ENCODE peak calls at places on chromosomes 13 and 19, in six cellular contexts. One of them, this sample, is unnamed.

GRCh38 chr19:57803594-57804325 is 11.0 kb downstream of the ZNF552 start:
- DNase-seq in cardiac fibroblast: peak; percentile 76
- DNase-seq in pancreas: no peak
- DNase-seq in AG04450: peak; percentile 48
- DNase-seq in psoas muscle: no peak
- DNase-seq in choroid plexus epithelial cell: peak; percentile 80
- DNase-seq in this sample: no peak

GRCh38 chr13:81565849-81566248 is 1224.9 kb upstream of the SPRY2 start:
- DNase-seq in pancreas: no peak
- DNase-seq in cardiac fibroblast: no peak
- DNase-seq in psoas muscle: no peak
- DNase-seq in choroid plexus epithelial cell: no peak
- DNase-seq in AG04450: no peak
- DNase-seq in this sample: no peak

GRCh38 chr13:108795841-108796240 is 166.4 kb downstream of the MYO16 start:
- DNase-seq in cardiac fibroblast: no peak
- DNase-seq in pancreas: no peak
- DNase-seq in AG04450: no peak
- DNase-seq in choroid plexus epithelial cell: peak; percentile 81
- DNase-seq in psoas muscle: no peak
- DNase-seq in this sample: no peak

GRCh38 chr19:18775586-18776287 is 15.4 kb downstream of the COMP start:
- DNase-seq in cardiac fibroblast: peak; percentile 69
- DNase-seq in psoas muscle: no peak
- DNase-seq in AG04450: no peak
- DNase-seq in pancreas: no peak
- DNase-seq in choroid plexus epithelial cell: peak; percentile 48
- DNase-seq in this sample: no peak

GRCh38 chr13:109868583-109869311 is 82.4 kb upstream of the IRS2 start:
- DNase-seq in cardiac fibroblast: peak; percentile 52
- DNase-seq in choroid plexus epithelial cell: no peak
- DNase-seq in pancreas: no peak
- DNase-seq in psoas muscle: no peak
- DNase-seq in AG04450: no peak
- DNase-seq in this sample: no peak

GRCh38 chr19:41868989-41869300 is 8.1 kb upstream of the CD79A start:
- DNase-seq in psoas muscle: peak; percentile 37
- DNase-seq in AG04450: no peak
- DNase-seq in choroid plexus epithelial cell: no peak
- DNase-seq in pancreas: no peak
- DNase-seq in cardiac fibroblast: no peak
- DNase-seq in this sample: no peak

GRCh38 chr13:48214519-48215121 is 18.4 kb upstream of the ITM2B start:
- DNase-seq in choroid plexus epithelial cell: no peak
- DNase-seq in AG04450: no peak
- DNase-seq in pancreas: no peak
- DNase-seq in psoas muscle: no peak
- DNase-seq in cardiac fibroblast: no peak
- DNase-seq in this sample: no peak

GRCh38 chr19:16541526-16542044 is 652 bp downstream of the CHERP start:
- DNase-seq in pancreas: no peak
- DNase-seq in AG04450: no peak
- DNase-seq in psoas muscle: peak; percentile 26
- DNase-seq in choroid plexus epithelial cell: peak; percentile 38
- DNase-seq in cardiac fibroblast: peak; percentile 19
- DNase-seq in this sample: no peak

GRCh38 chr19:16458391-16459128 is 13.2 kb downstream of the EPS15L1 start:
- DNase-seq in choroid plexus epithelial cell: no peak
- DNase-seq in pancreas: no peak
- DNase-seq in cardiac fibroblast: no peak
- DNase-seq in psoas muscle: peak; percentile 81
- DNase-seq in AG04450: no peak
- DNase-seq in this sample: no peak

GRCh38 chr19:18417250-18418033 is 1.8 kb upstream of the SSBP4 start:
- DNase-seq in psoas muscle: peak; percentile 86
- DNase-seq in pancreas: peak; percentile 76
- DNase-seq in choroid plexus epithelial cell: peak; percentile 88
- DNase-seq in AG04450: no peak
- DNase-seq in cardiac fibroblast: peak; percentile 78
- DNase-seq in this sample: no peak

GRCh38 chr19:44732235-44733014 is 16.1 kb upstream of the BCL3 start:
- DNase-seq in AG04450: no peak
- DNase-seq in cardiac fibroblast: no peak
- DNase-seq in psoas muscle: no peak
- DNase-seq in choroid plexus epithelial cell: no peak
- DNase-seq in pancreas: no peak
- DNase-seq in this sample: no peak

GRCh38 chr13:93450226-93450625 is 223.6 kb downstream of the GPC6 start:
- DNase-seq in psoas muscle: no peak
- DNase-seq in choroid plexus epithelial cell: peak; percentile 82
- DNase-seq in pancreas: no peak
- DNase-seq in cardiac fibroblast: peak; percentile 10
- DNase-seq in AG04450: peak; percentile 34
- DNase-seq in this sample: no peak

GRCh38 chr13:113148407-113148806 is 10.0 kb upstream of the PROZ start:
- DNase-seq in pancreas: no peak
- DNase-seq in choroid plexus epithelial cell: no peak
- DNase-seq in cardiac fibroblast: no peak
- DNase-seq in psoas muscle: no peak
- DNase-seq in AG04450: no peak
- DNase-seq in this sample: no peak

GRCh38 chr19:51066393-51066792 is 1.5 kb upstream of the KLK13 start:
- DNase-seq in AG04450: no peak
- DNase-seq in pancreas: no peak
- DNase-seq in choroid plexus epithelial cell: no peak
- DNase-seq in psoas muscle: no peak
- DNase-seq in cardiac fibroblast: no peak
- DNase-seq in this sample: no peak

GRCh38 chr19:51065221-51065960 is 499 bp upstream of the KLK13 start:
- DNase-seq in AG04450: no peak
- DNase-seq in choroid plexus epithelial cell: no peak
- DNase-seq in psoas muscle: no peak
- DNase-seq in cardiac fibroblast: no peak
- DNase-seq in pancreas: no peak
- DNase-seq in this sample: no peak

GRCh38 chr19:51063664-51064063 is 1.2 kb downstream of the KLK13 start:
- DNase-seq in AG04450: no peak
- DNase-seq in cardiac fibroblast: no peak
- DNase-seq in pancreas: no peak
- DNase-seq in choroid plexus epithelial cell: no peak
- DNase-seq in psoas muscle: no peak
- DNase-seq in this sample: no peak

GRCh38 chr19:51066816-51067215 is 1.9 kb upstream of the KLK13 start:
- DNase-seq in pancreas: no peak
- DNase-seq in AG04450: no peak
- DNase-seq in choroid plexus epithelial cell: no peak
- DNase-seq in psoas muscle: no peak
- DNase-seq in cardiac fibroblast: no peak
- DNase-seq in this sample: no peak

GRCh38 chr19:51064534-51065220 is at the start of gene KLK13:
- DNase-seq in choroid plexus epithelial cell: no peak
- DNase-seq in AG04450: no peak
- DNase-seq in cardiac fibroblast: peak; percentile 2
- DNase-seq in pancreas: peak; percentile 79
- DNase-seq in psoas muscle: no peak
- DNase-seq in this sample: peak; percentile 34
- H3K4me3 ChIP-seq in choroid plexus epithelial cell: no peak within 1 kb of the TSS
- H3K4me3 ChIP-seq in AG04450: peak within 1 kb of the TSS; percentile 13
- H3K4me3 ChIP-seq in cardiac fibroblast: no peak within 1 kb of the TSS
- H3K4me3 ChIP-seq in pancreas: peak within 1 kb of the TSS; percentile 27
- H3K4me3 ChIP-seq in psoas muscle: no peak within 1 kb of the TSS
- H3K4me3 ChIP-seq in this sample: no peak within 1 kb of the TSS

DNA sequence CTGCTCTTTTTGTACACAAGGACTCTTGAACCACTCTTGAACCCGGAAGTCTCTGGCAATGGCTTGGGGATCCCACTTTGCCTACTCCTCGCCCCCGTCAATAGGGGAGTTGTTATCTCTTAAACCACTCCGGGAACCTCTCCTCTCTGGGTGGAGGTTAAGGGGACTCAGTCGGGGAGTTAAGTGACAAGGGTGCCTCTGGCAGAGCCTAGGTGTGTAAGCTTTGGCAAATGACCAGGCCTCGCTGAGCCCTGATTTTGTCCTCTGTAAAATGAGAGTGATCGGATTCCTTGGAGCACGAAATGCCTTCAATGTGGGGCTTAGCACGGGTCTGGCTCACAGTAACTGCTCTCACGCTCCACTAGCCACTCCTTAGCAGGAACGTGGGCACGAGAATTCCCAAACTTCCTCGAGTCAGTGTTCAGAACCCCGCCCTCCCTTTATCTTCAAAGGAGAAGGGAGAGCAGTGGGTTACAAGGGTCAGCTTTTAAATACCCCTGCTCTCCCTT is 193.3 kb downstream of the KATNAL1 start:
- DNase-seq in pancreas: no peak
- DNase-seq in cardiac fibroblast: no peak
- DNase-seq in choroid plexus epithelial cell: no peak
- DNase-seq in AG04450: no peak
- DNase-seq in psoas muscle: no peak
- DNase-seq in this sample: peak; percentile 64
- H3K4me3 ChIP-seq in pancreas: peak overlapping the region; percentile 67
- H3K4me3 ChIP-seq in cardiac fibroblast: no peak overlapping the region
- H3K4me3 ChIP-seq in choroid plexus epithelial cell: no peak overlapping the region
- H3K4me3 ChIP-seq in AG04450: no peak overlapping the region
- H3K4me3 ChIP-seq in psoas muscle: peak overlapping the region; percentile 77
- H3K4me3 ChIP-seq in this sample: no peak overlapping the region

GRCh38 chr19:33064117-33064777 is 441 bp downstream of the RHPN2 start:
- DNase-seq in psoas muscle: no peak
- DNase-seq in pancreas: peak; percentile 45
- DNase-seq in cardiac fibroblast: no peak
- DNase-seq in AG04450: no peak
- DNase-seq in choroid plexus epithelial cell: no peak
- DNase-seq in this sample: peak; percentile 50
- H3K4me3 ChIP-seq in psoas muscle: peak overlapping the region; percentile 61
- H3K4me3 ChIP-seq in pancreas: peak overlapping the region; percentile 63
- H3K4me3 ChIP-seq in cardiac fibroblast: peak overlapping the region; percentile 60
- H3K4me3 ChIP-seq in AG04450: peak overlapping the region; percentile 61
- H3K4me3 ChIP-seq in choroid plexus epithelial cell: peak overlapping the region; percentile 54
- H3K4me3 ChIP-seq in this sample: peak overlapping the region; percentile 39

DNA sequence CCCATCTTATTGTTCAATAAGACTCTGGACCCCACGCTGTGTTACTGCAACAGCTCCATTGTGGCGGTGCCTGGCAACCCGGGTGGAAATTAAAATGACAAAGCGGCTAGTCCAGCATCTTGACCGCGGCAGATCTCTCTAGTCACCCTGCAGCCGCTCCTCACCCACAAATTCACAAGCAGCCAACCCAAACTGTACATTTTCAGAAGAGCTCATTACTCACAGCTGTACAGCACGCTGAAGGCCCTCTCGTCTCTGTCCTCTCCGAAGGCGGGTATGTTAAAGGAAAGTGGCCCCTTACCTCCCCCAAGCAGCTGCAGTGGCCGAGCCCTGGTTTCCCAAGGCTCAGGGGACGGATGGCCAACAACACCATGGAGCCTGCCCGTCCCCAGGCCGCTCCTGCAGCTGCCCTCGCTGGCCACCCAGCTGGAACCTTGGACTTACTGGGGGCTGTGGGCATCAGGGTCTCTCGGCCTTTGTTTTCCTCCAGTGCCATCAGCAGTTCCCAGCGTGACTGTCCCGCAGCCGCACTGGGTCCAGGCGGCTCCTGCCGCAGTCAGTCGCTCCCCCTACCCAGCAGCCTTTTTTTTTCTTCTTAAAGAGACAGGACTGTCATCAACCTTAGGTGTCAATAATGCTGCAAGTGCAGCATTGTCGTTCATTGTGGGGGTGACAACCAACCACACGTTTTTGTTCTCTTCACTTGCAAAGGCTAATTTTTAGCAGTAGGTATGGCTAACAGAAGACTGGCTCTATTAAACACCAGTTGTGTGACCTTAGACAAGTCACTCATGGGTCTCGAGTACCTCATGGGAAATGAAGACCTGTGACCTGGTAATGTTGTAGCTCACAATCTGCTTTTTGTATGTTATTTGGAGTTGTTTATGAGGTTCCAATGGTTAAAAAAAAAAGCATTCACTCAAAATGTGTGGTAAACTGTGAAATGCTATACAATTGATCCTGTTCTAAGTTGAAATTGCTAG is at the start of gene SACS:
- DNase-seq in cardiac fibroblast: peak; percentile 65
- DNase-seq in choroid plexus epithelial cell: peak; percentile 47
- DNase-seq in pancreas: peak; percentile 36
- DNase-seq in AG04450: no peak
- DNase-seq in psoas muscle: peak; percentile 66
- DNase-seq in this sample: no peak
- H3K4me3 ChIP-seq in cardiac fibroblast: peak within 1 kb of the TSS; percentile 74
- H3K4me3 ChIP-seq in choroid plexus epithelial cell: peak within 1 kb of the TSS; percentile 74
- H3K4me3 ChIP-seq in pancreas: peak within 1 kb of the TSS; percentile 56
- H3K4me3 ChIP-seq in AG04450: peak within 1 kb of the TSS; percentile 88
- H3K4me3 ChIP-seq in psoas muscle: peak within 1 kb of the TSS; percentile 75
- H3K4me3 ChIP-seq in this sample: no peak within 1 kb of the TSS

This sample was measured in lung.